ENCODE peak calls at places on chromosomes 3 and 15, in five cellular contexts. O is GOT3; U is activated CD4-positive, alpha-beta T cell treated with anti-CD3 and anti-CD28 coated beads for 1 hour; K is fibroblast of mammary gland; F is activated T-cell treated with anti-CD3 and anti-CD28 coated beads for 48 hours. L is an unnamed sample.
A peak's percentile ranks its signal among the peaks of the same experiment; 100 is the strongest.

GRCh38 chr3:52456169-52456799 is 880 bp downstream of the NISCH start:
- DNase-seq in K (peak; percentile 28), U (no peak), O (no peak), F (no peak), L (peak; percentile 17)

GRCh38 chr3:143158549-143158988 is 39.0 kb downstream of the CHST2 start:
- DNase-seq in O (no peak), F (no peak), K (peak; percentile 73), U (no peak), L (no peak)

GRCh38 chr3:111392911-111393351 is 149.1 kb upstream of the CD96 start:
- DNase-seq in U (no peak), K (no peak), O (no peak), F (no peak), L (no peak)

GRCh38 chr15:36407647-36408046 is 171.8 kb upstream of the CDIN1 start:
- DNase-seq in O (no peak), K (peak; percentile 78), U (no peak), F (no peak), L (no peak)

GRCh38 chr3:99176169-99176964 is 274.9 kb upstream of the DCBLD2 start:
- DNase-seq in F (no peak), K (no peak), U (no peak), O (no peak), L (no peak)

GRCh38 chr3:128079823-128080222 is 27.6 kb downstream of the SEC61A1 start:
- DNase-seq in O (no peak), U (no peak), K (no peak), F (no peak), L (no peak)

GRCh38 chr3:109098245-109098644 is 19.7 kb downstream of the MORC1 start:
- DNase-seq in F (no peak), K (no peak), U (no peak), O (no peak), L (no peak)

GRCh38 chr15:31457161-31457560 is 130.5 kb downstream of the KLF13 start:
- DNase-seq in K (peak; percentile 83), O (no peak), U (no peak), F (no peak), L (no peak)

GRCh38 chr3:151011427-151011826 is 38.9 kb upstream of the CLRN1 start:
- DNase-seq in O (no peak), K (peak; percentile 80), U (no peak), F (no peak), L (no peak)